ENCODE peak calls at places on chromosomes 7 and 10, in five cellular contexts. S, L, H, X and I are unnamed samples.

GRCh38 chr10:79220296-79220695 is 127.0 kb upstream of the PPIF start:
- DNase-seq in S (no peak), L (no peak), H (no peak), X (no peak), I (no peak)

GRCh38 chr10:61974611-61975010 is 73.1 kb downstream of the ARID5B start:
- DNase-seq in S (no peak), L (no peak), H (peak), X (no peak), I (peak)

GRCh38 chr7:141701489-141702046 is 398 bp downstream of the DENND11 start:
- DNase-seq in S (no peak), L (no peak), H (peak), X (peak), I (no peak)

GRCh38 chr7:16978358-16979244 is 96.8 kb upstream of the AGR3 start:
- DNase-seq in S (peak), L (peak), H (no peak), X (no peak), I (peak)

GRCh38 chr10:1050555-1050954 is 1.6 kb upstream of the IDI1 start:
- DNase-seq in S (peak), L (peak), H (no peak), X (no peak), I (no peak)

GRCh38 chr10:49289480-49289879 is 9.5 kb upstream of the C10orf71 start:
- DNase-seq in S (no peak), L (no peak), H (no peak), X (no peak), I (no peak)

GRCh38 chr7:113945018-113945938 is 26.5 kb upstream of the PPP1R3A start:
- DNase-seq in S (no peak), L (no peak), H (no peak), X (no peak), I (no peak)

GRCh38 chr10:96587255-96588059 is 645 bp upstream of the TM9SF3 start:
- DNase-seq in S (peak), L (peak), H (no peak), X (no peak), I (peak)

GRCh38 chr7:42125321-42125720 is 111.7 kb downstream of the GLI3 start:
- DNase-seq in S (no peak), L (no peak), H (no peak), X (no peak), I (no peak)

GRCh38 chr7:33750177-33750576 is 155.2 kb upstream of the BMPER start:
- DNase-seq in S (no peak), L (no peak), H (no peak), X (no peak), I (peak)

DNA sequence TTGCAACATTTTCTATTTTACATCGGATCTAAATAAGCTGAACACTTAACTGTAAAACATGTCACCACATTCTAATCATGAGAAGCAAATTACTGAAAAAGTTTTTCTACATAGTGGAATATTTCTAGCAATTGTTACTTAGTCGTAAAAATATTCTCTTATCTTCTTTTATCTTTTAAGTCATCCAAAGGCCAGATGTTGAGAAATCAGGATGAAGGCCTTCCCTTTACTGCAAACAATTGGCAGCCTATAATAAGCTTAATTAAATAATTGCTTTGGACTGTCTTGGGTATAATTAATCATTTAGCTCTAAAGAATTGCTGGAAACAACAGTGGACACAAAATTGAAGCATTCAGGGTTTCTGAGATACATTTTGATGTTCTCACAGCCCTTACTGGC is 226.5 kb downstream of the FANK1 start:
- DNase-seq in S (no peak), L (no peak), H (no peak), X (no peak), I (no peak)
- TF ChIP-seq MAFK in S (no peak), L (no peak), H (no peak), X (no peak), I (no peak)

GRCh38 chr7:4479367-4480039 is 202.6 kb upstream of the FOXK1 start:
- DNase-seq in S (peak), L (peak), H (peak), X (peak), I (peak)
- TF ChIP-seq MAFK in S (no peak), L (no peak), H (no peak), X (no peak), I (no peak)

GRCh38 chr10:71134732-71135211 is 77.6 kb upstream of the UNC5B start:
- DNase-seq in S (no peak), L (no peak), H (no peak), X (no peak), I (no peak)

GRCh38 chr10:71137701-71138100 is 74.7 kb upstream of the UNC5B start:
- DNase-seq in S (no peak), L (no peak), H (no peak), X (no peak), I (no peak)

GRCh38 chr10:71138126-71138860 is 74.1 kb upstream of the UNC5B start:
- DNase-seq in S (no peak), L (no peak), H (no peak), X (no peak), I (no peak)

GRCh38 chr10:71135276-71135675 is 77.1 kb upstream of the UNC5B start:
- DNase-seq in S (no peak), L (no peak), H (no peak), X (no peak), I (no peak)

GRCh38 chr10:71136036-71136690 is 76.2 kb upstream of the UNC5B start:
- DNase-seq in S (no peak), L (no peak), H (no peak), X (no peak), I (no peak)
- TF ChIP-seq MAFK in S (no peak), L (no peak), H (no peak), X (no peak), I (no peak)

DNA sequence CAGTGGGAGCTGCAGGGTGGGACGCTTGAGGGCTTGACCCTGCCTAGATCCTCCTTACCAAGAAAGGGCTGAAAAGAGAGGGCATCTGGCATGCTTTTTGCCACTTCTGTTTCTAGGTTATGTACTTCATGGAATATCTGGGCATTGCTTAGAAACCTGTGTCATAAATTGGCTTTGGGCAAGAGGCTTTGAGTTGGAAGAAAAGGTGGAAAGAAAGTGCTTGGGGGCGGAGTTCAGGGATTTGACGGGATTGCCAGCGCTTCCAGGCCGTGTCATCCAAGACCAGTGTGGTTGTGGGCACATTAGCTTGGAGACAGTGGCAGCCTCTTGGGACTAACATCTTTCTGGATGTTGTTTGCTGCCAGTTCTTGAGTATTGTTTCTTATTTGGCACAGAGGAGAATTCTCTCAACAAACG is 825 bp downstream of the ZNF862 start:
- DNase-seq in S (no peak), L (peak), H (no peak), X (no peak), I (peak)
- TF ChIP-seq MAFK in S (no peak), L (no peak), H (no peak), X (no peak), I (no peak)